ENCODE peak calls at places on chromosomes 7 and 10, in seven cellular contexts. Y is ascending aorta; Q is tibial nerve; O is body of pancreas; L is colonic mucosa; R is CD8-positive, alpha-beta memory T cell; C is A549. E is an unnamed sample.

GRCh38 chr7:31791881-31792280 is 104.9 kb downstream of the PPP1R17 start:
- DNase-seq in Q (no peak), L (no peak), Y (no peak), C (no peak), R (no peak), O (no peak), E (no peak)

GRCh38 chr10:87930929-87931835 is 67.8 kb downstream of the PTEN start:
- DNase-seq in R (no peak), Q (no peak), C (no peak), L (no peak), Y (no peak), O (no peak), E (peak; percentile 2)

GRCh38 chr10:73759512-73760115 is 15.4 kb downstream of the SEC24C start:
- DNase-seq in O (no peak), L (no peak), Q (no peak), C (no peak), R (peak; percentile 92), Y (no peak), E (no peak)

GRCh38 chr10:60212195-60212594 is 177.5 kb downstream of the ANK3 start:
- DNase-seq in R (no peak), L (no peak), C (no peak), O (no peak), Q (no peak), Y (no peak), E (no peak)

GRCh38 chr10:133163889-133164815 is 4.1 kb downstream of the KNDC1 start:
- DNase-seq in R (no peak), Y (no peak), C (no peak), L (no peak), O (no peak), Q (no peak), E (no peak)

GRCh38 chr7:122885583-122886356 is 490 bp downstream of the CADPS2 start:
- DNase-seq in O (peak; percentile 39), Q (no peak), C (peak; percentile 10), L (peak; percentile 45), R (no peak), Y (no peak), E (peak; percentile 57)

GRCh38 chr10:42830237-42830636 is 47.6 kb downstream of the BMS1 start:
- DNase-seq in O (no peak), Y (no peak), L (no peak), R (no peak), C (no peak), Q (no peak), E (no peak)

GRCh38 chr7:36306722-36307121 is 82.9 kb upstream of the ANLN start:
- DNase-seq in Y (no peak), O (peak; percentile 7), Q (no peak), L (no peak), C (no peak), R (no peak), E (no peak)

GRCh38 chr10:71835671-71836593 is 15.1 kb downstream of the PSAP start:
- DNase-seq in C (no peak), R (peak; percentile 6), Y (peak; percentile 93), O (peak; percentile 65), Q (peak; percentile 75), L (no peak), E (peak; percentile 30)

GRCh38 chr7:54426406-54426805 is 115.8 kb upstream of the VSTM2A start:
- DNase-seq in O (no peak), C (no peak), R (no peak), Q (no peak), Y (no peak), L (no peak), E (no peak)

GRCh38 chr7:116708248-116708647 is 36.3 kb downstream of the MET start:
- DNase-seq in C (no peak), L (no peak), Q (no peak), O (no peak), Y (no peak), R (no peak), E (no peak)

GRCh38 chr7:25900887-25901286 is 251.1 kb upstream of the NFE2L3 start:
- DNase-seq in O (no peak), Q (no peak), R (no peak), C (no peak), L (no peak), Y (no peak), E (no peak)

GRCh38 chr7:192701-193536 is 548 bp downstream of the FAM20C start:
- DNase-seq in R (no peak), L (peak; percentile 51), O (peak; percentile 31), Y (no peak), Q (no peak), C (peak; percentile 27), E (no peak)

GRCh38 chr10:89158446-89158845 is 48.7 kb downstream of the CH25H start:
- DNase-seq in O (no peak), Y (no peak), L (no peak), R (no peak), Q (no peak), C (no peak), E (peak; percentile 49)

GRCh38 chr10:48700493-48700892 is 15.8 kb downstream of the WDFY4 start:
- DNase-seq in Q (no peak), L (no peak), C (no peak), Y (no peak), R (no peak), O (no peak), E (no peak)

GRCh38 chr10:34222359-34222758 is 592.7 kb downstream of the PARD3 start:
- DNase-seq in C (no peak), R (no peak), L (no peak), Q (no peak), Y (no peak), O (no peak), E (no peak)

GRCh38 chr10:127035827-127036226 is 130.6 kb downstream of the DOCK1 start:
- DNase-seq in Y (no peak), C (no peak), L (peak; percentile 5), Q (no peak), R (no peak), O (no peak), E (no peak)

GRCh38 chr10:6173203-6173602 is 29.5 kb upstream of the PFKFB3 start:
- DNase-seq in Q (no peak), R (peak; percentile 58), Y (no peak), L (no peak), C (peak; percentile 50), O (peak; percentile 35), E (no peak)

GRCh38 chr7:44293561-44294324 is 31.7 kb downstream of the CAMK2B start:
- DNase-seq in O (peak; percentile 9), L (peak; percentile 6), C (no peak), Q (no peak), R (no peak), Y (peak; percentile 34), E (no peak)

GRCh38 chr10:132515811-132516726 is 21.5 kb upstream of the INPP5A start:
- DNase-seq in R (no peak), O (peak; percentile 17), L (no peak), Q (no peak), C (no peak), Y (no peak), E (no peak)

DNA sequence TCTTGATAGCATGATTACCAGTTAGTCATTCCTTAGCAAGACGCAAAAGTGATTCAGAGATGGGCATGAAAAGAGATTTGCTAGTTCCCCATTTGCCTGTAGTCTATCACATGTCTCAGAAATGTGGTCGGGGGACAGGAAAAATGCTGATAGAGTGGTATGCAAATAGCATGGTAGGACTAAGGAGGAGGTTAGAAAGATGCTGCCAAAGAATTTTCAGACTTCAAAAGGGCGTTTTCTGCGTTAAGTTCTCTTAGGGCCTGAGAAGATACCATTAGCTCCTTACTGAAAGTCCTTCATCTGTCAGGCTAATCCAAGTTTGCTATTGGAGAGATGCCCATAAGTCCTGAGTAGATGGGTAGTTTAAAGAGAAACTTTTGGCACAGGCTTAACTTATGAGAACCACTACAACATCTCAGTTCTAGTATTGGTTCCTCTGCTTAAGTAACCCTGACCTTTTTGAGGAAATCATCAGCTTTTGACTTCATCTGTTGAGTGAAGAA is 2.7 kb downstream of the CALD1 start:
- DNase-seq in L (no peak), Q (no peak), R (no peak), O (no peak), Y (no peak), C (no peak), E (no peak)
- H3K4me3 ChIP-seq in L (peak overlapping the region; percentile 14), Q (peak overlapping the region; percentile 26), R (no peak overlapping the region), O (no peak overlapping the region), Y (peak overlapping the region; percentile 69), C (no peak overlapping the region), E (peak overlapping the region; percentile 86)

GRCh38 chr10:95906675-95907453 is 911 bp upstream of the CC2D2B start:
- DNase-seq in L (peak; percentile 63), C (peak; percentile 70), O (peak; percentile 48), R (no peak), Y (peak; percentile 76), Q (peak; percentile 40), E (peak; percentile 56)
- H3K27ac ChIP-seq in L (peak overlapping the region; percentile 83), C (peak overlapping the region; percentile 87), O (peak overlapping the region; percentile 82), R (peak overlapping the region; percentile 67), Y (peak overlapping the region; percentile 82), Q (peak overlapping the region; percentile 86), E (peak overlapping the region; percentile 38)

GRCh38 chr7:132430466-132430862 is 145.8 kb downstream of the PLXNA4 start:
- DNase-seq in O (no peak), R (no peak), Q (no peak), L (no peak), Y (no peak), C (no peak), E (no peak)
- H3K4me3 ChIP-seq in O (no peak overlapping the region), R (no peak overlapping the region), Q (no peak overlapping the region), L (no peak overlapping the region), Y (no peak overlapping the region), C (no peak overlapping the region), E (no peak overlapping the region)

DNA sequence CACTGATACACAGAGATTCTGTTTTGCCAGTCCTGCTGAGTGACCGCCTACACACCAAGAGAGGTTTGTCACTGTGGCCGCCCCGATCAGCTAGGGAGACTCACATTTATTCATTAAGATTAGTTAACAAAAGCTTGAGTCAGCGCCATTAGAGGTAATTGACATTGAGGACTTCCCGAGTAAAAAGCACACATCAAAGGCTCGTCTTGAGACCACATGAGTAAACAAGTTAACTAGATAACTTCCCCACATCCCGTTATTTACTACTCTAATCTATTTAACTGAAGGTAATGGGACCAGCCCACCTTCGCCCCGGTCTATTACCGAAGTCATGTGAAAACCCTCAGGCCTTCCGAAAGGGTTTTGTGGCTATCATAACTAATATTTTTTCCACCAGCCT is 23.0 kb downstream of the SRRM3 start:
- DNase-seq in O (no peak), Y (no peak), C (no peak), L (no peak), Q (no peak), R (no peak), E (no peak)
- H3K27ac ChIP-seq in O (no peak overlapping the region), Y (no peak overlapping the region), C (no peak overlapping the region), L (no peak overlapping the region), Q (no peak overlapping the region), R (no peak overlapping the region), E (no peak overlapping the region)

DNA sequence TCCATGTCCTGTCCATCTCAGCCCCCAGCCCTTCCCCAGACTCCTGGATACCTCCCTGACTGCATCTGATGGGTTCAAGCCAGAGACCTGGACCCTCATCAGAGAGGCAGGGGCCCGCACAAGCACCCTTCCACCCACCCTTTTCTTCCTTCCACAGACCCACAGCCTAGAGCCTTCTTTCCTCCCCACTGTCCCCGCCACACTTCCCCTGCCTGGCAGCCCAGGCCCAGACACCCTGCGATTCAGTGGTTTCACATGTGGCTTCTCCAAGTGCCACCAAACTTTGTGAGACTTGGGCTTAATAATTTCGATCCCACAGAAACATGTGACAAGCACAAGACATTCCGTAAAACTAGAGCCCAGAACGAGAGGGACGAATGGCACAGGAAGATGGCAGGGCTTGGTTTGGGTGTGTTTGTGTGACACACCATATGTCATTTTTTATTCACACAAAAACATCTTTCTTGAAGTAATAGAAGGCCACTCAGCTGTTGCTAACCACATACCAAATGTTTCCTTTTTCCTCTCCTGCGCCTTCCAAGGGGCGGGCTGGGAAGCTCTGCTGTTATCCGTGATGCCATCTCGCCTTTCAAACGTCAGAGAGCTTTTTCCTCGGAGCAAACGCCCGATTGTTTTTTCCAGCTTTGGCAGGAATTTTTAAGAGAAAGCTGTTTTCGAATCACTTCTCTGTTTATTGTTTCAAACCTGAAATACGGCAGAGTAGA is 162.8 kb downstream of the GRK5 start:
- DNase-seq in Q (peak; percentile 66), L (no peak), O (no peak), R (no peak), Y (peak; percentile 83), C (no peak), E (no peak)
- H3K4me3 ChIP-seq in Q (no peak overlapping the region), L (no peak overlapping the region), O (no peak overlapping the region), R (no peak overlapping the region), Y (peak overlapping the region; percentile 17), C (no peak overlapping the region), E (no peak overlapping the region)

E was measured in mammary epithelial cell.